ENCODE peak calls at places on chromosomes 1 and 21, in five cellular contexts. O, Q, R, F and U are unnamed samples.

GRCh38 chr1:239098400-239099037 is 287.8 kb upstream of the CHRM3 start:
- DNase-seq in O (no peak), R (no peak), F (no peak), Q (no peak), U (no peak)

GRCh38 chr1:214537219-214537618 is 14.2 kb downstream of the PTPN14 start:
- DNase-seq in R (peak; percentile 49), Q (no peak), F (no peak), O (no peak), U (no peak)

GRCh38 chr1:10459185-10459584 is 9.4 kb downstream of the CORT start:
- DNase-seq in F (peak; percentile 75), O (peak; percentile 80), Q (no peak), R (peak; percentile 51), U (peak; percentile 45)

GRCh38 chr1:167544447-167544846 is 9.1 kb downstream of the CREG1 start:
- DNase-seq in O (no peak), F (no peak), Q (no peak), R (no peak), U (no peak)

GRCh38 chr1:247358920-247359319 is 27.3 kb upstream of the ZNF496 start:
- DNase-seq in R (no peak), F (no peak), O (no peak), Q (no peak), U (no peak)

GRCh38 chr1:32345289-32345827 is 9.3 kb upstream of the MARCKSL1 start:
- DNase-seq in Q (no peak), O (peak; percentile 58), F (peak; percentile 35), R (no peak), U (no peak)

GRCh38 chr1:228989992-228990827 is 254.9 kb downstream of the RHOU start:
- DNase-seq in O (no peak), R (no peak), F (no peak), Q (peak; percentile 60), U (no peak)

GRCh38 chr1:10497109-10497508 is 22.4 kb downstream of the PEX14 start:
- DNase-seq in Q (no peak), R (no peak), F (no peak), O (no peak), U (no peak)

GRCh38 chr1:66431999-66432398 is 102.0 kb upstream of the SGIP1 start:
- DNase-seq in O (no peak), R (no peak), F (no peak), Q (no peak), U (no peak)

GRCh38 chr1:24021403-24022266 is 41.5 kb upstream of the SRSF10 start:
- DNase-seq in Q (no peak), F (no peak), R (no peak), O (no peak), U (no peak)

GRCh38 chr1:10663668-10664035 is 132.8 kb downstream of the CASZ1 start:
- DNase-seq in R (no peak), O (no peak), F (no peak), Q (peak; percentile 75), U (no peak)

GRCh38 chr1:228083871-228084278 is 1.4 kb downstream of the ARF1 start:
- DNase-seq in R (no peak), Q (no peak), O (peak; percentile 8), F (no peak), U (no peak)

GRCh38 chr1:40878906-40879305 is 16.7 kb upstream of the CITED4 start:
- DNase-seq in F (no peak), R (no peak), O (no peak), Q (no peak), U (no peak)

GRCh38 chr1:200281451-200281850 is 128.4 kb downstream of the ZNF281 start:
- DNase-seq in Q (no peak), O (no peak), R (no peak), F (no peak), U (no peak)

GRCh38 chr1:154639876-154640275 is 31.9 kb upstream of the ADAR start:
- DNase-seq in O (no peak), R (no peak), Q (no peak), F (no peak), U (no peak)

GRCh38 chr21:42862774-42863503 is 16.4 kb downstream of the WDR4 start:
- DNase-seq in O (no peak), R (no peak), Q (no peak), F (no peak), U (no peak)

GRCh38 chr21:15064576-15065380 is at the start of gene NRIP1:
- DNase-seq in O (peak; percentile 96), F (peak; percentile 75), R (peak; percentile 87), Q (peak; percentile 92), U (peak; percentile 37)

GRCh38 chr1:61054636-61055035 is 27.7 kb upstream of the NFIA start:
- DNase-seq in F (no peak), O (no peak), Q (no peak), R (no peak), U (no peak)

GRCh38 chr1:45499415-45499769 is 481 bp downstream of the CCDC163 start:
- DNase-seq in F (no peak), O (no peak), Q (no peak), R (no peak), U (no peak)

GRCh38 chr21:30408782-30409494 is 13.1 kb downstream of the KRTAP13-1 start:
- DNase-seq in F (peak; percentile 64), R (peak; percentile 91), Q (no peak), O (peak; percentile 44), U (no peak)

GRCh38 chr1:12166834-12167492 is at the start of gene TNFRSF1B:
- DNase-seq in F (no peak), R (no peak), O (no peak), Q (peak; percentile 56), U (no peak)

GRCh38 chr1:97143236-97143882 is 421.8 kb downstream of the PTBP2 start:
- DNase-seq in O (peak; percentile 56), R (no peak), Q (no peak), F (peak; percentile 18), U (no peak)

GRCh38 chr1:197521118-197521739 is 253.2 kb downstream of the CRB1 start:
- DNase-seq in R (peak; percentile 68), O (peak; percentile 46), F (peak; percentile 15), Q (no peak), U (no peak)

GRCh38 chr1:74534241-74534640 is 21.8 kb upstream of the LRRC53 start:
- DNase-seq in F (peak; percentile 69), R (no peak), O (peak; percentile 53), Q (no peak), U (peak; percentile 5)

GRCh38 chr1:159177273-159177907 is 6.0 kb downstream of the CADM3 start:
- DNase-seq in O (peak; percentile 73), F (peak; percentile 80), Q (no peak), R (peak; percentile 70), U (peak; percentile 2)

GRCh38 chr1:3418600-3418999 is 35.9 kb upstream of the ARHGEF16 start:
- DNase-seq in F (no peak), O (no peak), R (no peak), Q (no peak), U (no peak)

GRCh38 chr1:225908013-225908640 is 15.9 kb downstream of the PYCR2 start:
- DNase-seq in Q (no peak), F (no peak), O (no peak), R (no peak), U (no peak)

DNA sequence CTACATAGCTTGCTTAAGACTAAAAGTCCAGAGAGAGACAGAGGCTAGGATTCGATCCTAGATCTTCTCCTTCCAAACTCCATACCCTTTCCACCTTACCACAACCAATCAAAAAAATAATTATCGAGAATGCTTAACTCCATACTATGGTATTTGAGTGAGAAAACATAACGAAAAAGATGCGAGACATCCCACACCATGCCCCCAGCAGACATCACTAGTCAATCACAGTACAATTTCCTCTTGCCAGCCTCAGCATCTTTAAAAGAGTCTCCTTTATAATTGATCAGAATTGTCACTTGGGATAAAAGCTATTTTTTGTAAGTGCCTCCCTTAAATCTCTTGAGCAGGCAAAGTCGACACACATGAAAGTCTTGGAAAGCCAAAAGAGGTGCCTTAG is 875 bp downstream of the NCF2 start:
- DNase-seq in R (no peak), O (no peak), F (no peak), Q (no peak), U (no peak)
- H3K4me3 ChIP-seq in R (no peak overlapping the region), O (no peak overlapping the region), F (no peak overlapping the region), Q (no peak overlapping the region), U (no peak overlapping the region)

DNA sequence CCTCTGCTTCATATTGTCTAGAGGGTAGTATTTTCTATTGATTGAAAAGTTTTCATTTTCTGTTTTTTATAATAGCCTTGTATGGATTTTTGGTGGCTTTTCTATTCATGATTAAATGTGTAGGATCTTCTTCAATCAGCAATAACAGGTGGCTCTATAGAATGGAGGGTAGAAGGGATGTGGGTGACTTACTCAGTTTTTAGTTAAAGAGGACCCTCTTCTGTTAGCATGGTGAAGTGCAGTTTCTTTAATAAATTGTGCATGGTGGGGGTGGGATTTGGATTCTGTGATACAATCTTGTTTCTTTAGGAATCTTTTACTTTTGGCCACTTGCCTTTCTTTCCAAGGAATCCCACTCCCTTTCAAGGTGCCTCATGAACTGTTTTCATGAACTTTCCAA is 64.7 kb downstream of the SLC35A3 start:
- DNase-seq in R (peak; percentile 62), O (peak; percentile 35), F (no peak), Q (no peak), U (no peak)
- TF ChIP-seq CTCF in R (peak; percentile 65), O (peak; percentile 38), F (peak; percentile 40), Q (peak; percentile 14), U (peak; percentile 14)

GRCh38 chr1:19988269-19989006 is 9.0 kb upstream of the PLA2G2A start:
- DNase-seq in Q (no peak), O (no peak), F (no peak), R (no peak), U (no peak)

GRCh38 chr1:19987719-19988118 is 8.3 kb upstream of the PLA2G2A start:
- DNase-seq in R (no peak), Q (no peak), O (no peak), F (no peak), U (no peak)

DNA sequence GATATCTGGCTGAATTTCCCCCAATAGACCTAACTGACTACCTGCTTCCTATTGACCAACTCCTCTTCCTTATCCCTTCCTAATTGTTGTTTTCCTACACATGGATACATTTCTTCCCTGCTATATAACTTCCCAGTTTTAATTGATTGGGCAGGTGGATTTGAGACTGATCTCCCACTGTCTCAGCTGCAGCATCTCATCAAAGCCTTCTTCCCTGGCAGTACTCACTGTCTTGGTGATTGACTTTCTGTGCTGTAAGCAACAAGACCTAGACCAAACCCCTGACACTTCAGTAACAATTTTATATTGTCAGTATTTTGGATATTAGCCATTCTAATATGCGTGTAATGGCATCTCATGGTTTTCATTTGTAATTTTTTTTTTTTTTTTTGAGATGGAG is 11.3 kb upstream of the PLA2G2A start:
- DNase-seq in F (no peak), O (no peak), R (no peak), Q (no peak), U (no peak)
- H3K4me3 ChIP-seq in F (no peak overlapping the region), O (no peak overlapping the region), R (no peak overlapping the region), Q (no peak overlapping the region), U (no peak overlapping the region)

DNA sequence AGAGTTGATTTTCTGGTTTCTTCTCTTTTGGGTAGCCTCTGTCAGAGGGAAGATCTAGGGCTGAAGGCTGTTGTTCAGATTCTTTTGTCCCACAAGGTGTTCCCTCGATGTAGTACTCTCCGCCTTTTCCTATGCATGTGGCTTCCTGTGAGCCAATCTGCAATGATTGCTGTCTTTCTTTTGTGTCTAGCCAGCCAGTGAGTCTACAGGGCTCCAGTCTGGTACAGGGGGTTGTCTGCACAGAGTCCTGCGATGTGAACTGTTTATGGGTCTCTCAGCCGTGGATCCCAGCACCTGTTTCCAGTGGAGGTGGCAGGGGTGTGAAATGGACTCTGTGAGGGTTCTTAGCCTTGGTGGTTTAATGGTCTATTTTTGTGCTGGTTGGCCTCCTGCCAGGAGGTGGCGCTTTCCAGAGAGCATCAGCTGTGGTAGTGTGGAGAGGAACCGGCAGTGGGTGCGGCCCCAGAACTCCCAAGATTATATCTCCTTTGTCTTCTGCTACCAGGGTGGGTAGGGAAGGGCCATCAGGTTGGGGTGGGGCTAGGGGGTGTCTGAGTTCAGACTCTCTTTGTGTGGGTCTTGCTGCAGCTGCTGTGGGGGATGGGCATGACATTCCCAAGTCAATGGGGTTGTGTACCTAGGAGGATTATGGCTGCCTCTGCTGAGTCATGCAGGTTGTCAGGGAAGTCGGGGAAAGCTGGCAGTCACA is 81.3 kb upstream of the C21orf91 start:
- DNase-seq in R (no peak), Q (no peak), F (no peak), O (no peak), U (no peak)
- TF ChIP-seq CTCF in R (peak; percentile 11), Q (no peak), F (no peak), O (no peak), U (no peak)